ENCODE peak calls at places on chromosomes 6 and 20, in seven cellular contexts. T, Y, D, A, Q, S and W are unnamed samples.

GRCh38 chr20:15310361-15310760 is 972.9 kb upstream of the FLRT3 start:
- DNase-seq in T (no peak), Y (no peak), D (no peak), A (no peak), Q (no peak), S (no peak), W (no peak)

GRCh38 chr6:25489399-25489798 is 162.6 kb upstream of the SCGN start:
- DNase-seq in T (no peak), Y (no peak), D (no peak), A (no peak), Q (no peak), S (no peak), W (no peak)

GRCh38 chr6:13352165-13352564 is 23.8 kb upstream of the TBC1D7 start:
- DNase-seq in T (no peak), Y (no peak), D (no peak), A (no peak), Q (no peak), S (no peak), W (no peak)

GRCh38 chr6:126033696-126034095 is 47.4 kb downstream of the TRMT11 start:
- DNase-seq in T (no peak), Y (no peak), D (no peak), A (peak; percentile 68), Q (peak; percentile 41), S (peak; percentile 41), W (no peak)

GRCh38 chr6:28657756-28658465 is 132.2 kb downstream of the GPX5 start:
- DNase-seq in T (peak; percentile 47), Y (no peak), D (peak; percentile 44), A (peak; percentile 61), Q (peak; percentile 61), S (peak; percentile 61), W (no peak)

GRCh38 chr6:19052219-19052618 is 665.1 kb downstream of the RNF144B start:
- DNase-seq in T (no peak), Y (no peak), D (no peak), A (no peak), Q (no peak), S (no peak), W (no peak)

GRCh38 chr20:34887023-34887422 is 10.6 kb downstream of the ACSS2 start:
- DNase-seq in T (no peak), Y (no peak), D (no peak), A (no peak), Q (no peak), S (no peak), W (no peak)

GRCh38 chr20:47733892-47734291 is 51.4 kb downstream of the SULF2 start:
- DNase-seq in T (no peak), Y (no peak), D (no peak), A (no peak), Q (no peak), S (peak; percentile 49), W (no peak)

GRCh38 chr20:24692429-24693190 is 223.2 kb downstream of the SYNDIG1 start:
- DNase-seq in T (no peak), Y (no peak), D (no peak), A (no peak), Q (peak; percentile 1), S (no peak), W (no peak)

GRCh38 chr6:105482227-105482839 is 79.5 kb upstream of the PREP start:
- DNase-seq in T (no peak), Y (no peak), D (no peak), A (no peak), Q (no peak), S (no peak), W (no peak)

GRCh38 chr6:29137724-29138123 is 29.9 kb downstream of the OR2J3 start:
- DNase-seq in T (no peak), Y (no peak), D (no peak), A (no peak), Q (no peak), S (no peak), W (no peak)

GRCh38 chr20:40805592-40805991 is 116.6 kb upstream of the MAFB start:
- DNase-seq in T (no peak), Y (no peak), D (no peak), A (no peak), Q (no peak), S (no peak), W (no peak)

GRCh38 chr6:119742188-119742803 is 392.7 kb upstream of the MAN1A1 start:
- DNase-seq in T (peak; percentile 53), Y (no peak), D (no peak), A (peak; percentile 54), Q (peak; percentile 35), S (peak; percentile 64), W (peak; percentile 18)

GRCh38 chr6:164246082-164246481 is 831.6 kb downstream of the QKI start:
- DNase-seq in T (no peak), Y (no peak), D (no peak), A (no peak), Q (no peak), S (no peak), W (no peak)

GRCh38 chr6:54291146-54291545 is 17.1 kb upstream of the TINAG start:
- DNase-seq in T (no peak), Y (no peak), D (peak; percentile 50), A (no peak), Q (no peak), S (no peak), W (no peak)

GRCh38 chr6:95249176-95249575 is 328.2 kb upstream of the MANEA start:
- DNase-seq in T (no peak), Y (no peak), D (no peak), A (no peak), Q (no peak), S (no peak), W (no peak)

GRCh38 chr6:5172057-5172683 is 87.0 kb downstream of the PPP1R3G start:
- DNase-seq in T (no peak), Y (no peak), D (no peak), A (no peak), Q (no peak), S (no peak), W (no peak)

GRCh38 chr6:161372422-161372793 is 98.5 kb upstream of the AGPAT4 start:
- DNase-seq in T (no peak), Y (no peak), D (no peak), A (no peak), Q (no peak), S (no peak), W (no peak)

GRCh38 chr6:38775870-38776269 is 60.8 kb downstream of the DNAH8 start:
- DNase-seq in T (no peak), Y (no peak), D (no peak), A (no peak), Q (no peak), S (no peak), W (no peak)

GRCh38 chr20:3420211-3420707 is 12.8 kb upstream of the DNAAF9 start:
- DNase-seq in T (no peak), Y (no peak), D (peak; percentile 78), A (no peak), Q (no peak), S (no peak), W (no peak)

GRCh38 chr6:100023798-100024197 is 29.8 kb upstream of the MCHR2 start:
- DNase-seq in T (no peak), Y (no peak), D (no peak), A (no peak), Q (no peak), S (no peak), W (no peak)

GRCh38 chr6:87115402-87116135 is 20.7 kb upstream of the CGA start:
- DNase-seq in T (no peak), Y (no peak), D (no peak), A (no peak), Q (peak; percentile 35), S (no peak), W (no peak)

GRCh38 chr6:10412948-10413849 is 1.7 kb downstream of the TFAP2A start:
- DNase-seq in T (no peak), Y (no peak), D (no peak), A (no peak), Q (no peak), S (no peak), W (no peak)

GRCh38 chr6:50602191-50602810 is 111.0 kb upstream of the TFAP2D start:
- DNase-seq in T (peak; percentile 2), Y (no peak), D (no peak), A (peak; percentile 41), Q (peak; percentile 14), S (peak; percentile 55), W (peak; percentile 13)

GRCh38 chr20:63224272-63225081 is 8.5 kb upstream of the YTHDF1 start:
- DNase-seq in T (no peak), Y (no peak), D (no peak), A (peak; percentile 56), Q (peak; percentile 78), S (peak; percentile 57), W (no peak)

GRCh38 chr6:84777888-84778287 is 13.5 kb upstream of the TBX18 start:
- DNase-seq in T (no peak), Y (no peak), D (no peak), A (no peak), Q (no peak), S (no peak), W (no peak)

GRCh38 chr6:12602342-12602741 is 114.2 kb upstream of the PHACTR1 start:
- DNase-seq in T (no peak), Y (no peak), D (no peak), A (no peak), Q (no peak), S (no peak), W (no peak)

GRCh38 chr6:121365499-121366183 is 31.4 kb upstream of the TBC1D32 start:
- DNase-seq in T (no peak), Y (no peak), D (no peak), A (no peak), Q (no peak), S (no peak), W (no peak)
- TF ChIP-seq SIN3A in T (no peak), Y (no peak), D (no peak), A (no peak), Q (no peak), S (no peak), W (no peak)

DNA sequence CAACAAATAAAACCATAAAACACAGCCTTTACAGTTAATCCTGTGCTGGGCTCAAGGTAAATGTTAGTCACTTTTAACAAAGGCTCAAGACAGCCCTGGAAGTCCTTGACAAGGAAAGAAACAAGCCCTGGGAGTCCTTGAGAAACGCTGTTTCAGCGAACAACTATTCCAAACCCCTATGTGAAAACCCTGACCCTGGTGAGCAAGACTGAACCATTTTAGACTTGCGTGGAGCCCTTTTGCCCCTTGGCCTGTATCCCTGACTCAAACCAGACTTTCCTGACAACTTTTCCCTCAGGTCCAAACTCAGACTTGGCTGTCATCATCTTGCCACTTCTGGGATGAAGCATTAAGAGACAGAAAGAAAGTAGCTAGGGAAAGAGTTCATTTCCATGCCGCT is 180.4 kb downstream of the AIG1 start:
- DNase-seq in T (no peak), Y (no peak), D (no peak), A (no peak), Q (no peak), S (no peak), W (no peak)
- TF ChIP-seq SIN3A in T (no peak), Y (no peak), D (no peak), A (no peak), Q (no peak), S (no peak), W (no peak)

GRCh38 chr20:1934162-1934561 is 39.0 kb downstream of the SIRPA start:
- DNase-seq in T (no peak), Y (no peak), D (no peak), A (no peak), Q (no peak), S (no peak), W (no peak)
- TF ChIP-seq SIN3A in T (no peak), Y (no peak), D (no peak), A (no peak), Q (no peak), S (no peak), W (no peak)

DNA sequence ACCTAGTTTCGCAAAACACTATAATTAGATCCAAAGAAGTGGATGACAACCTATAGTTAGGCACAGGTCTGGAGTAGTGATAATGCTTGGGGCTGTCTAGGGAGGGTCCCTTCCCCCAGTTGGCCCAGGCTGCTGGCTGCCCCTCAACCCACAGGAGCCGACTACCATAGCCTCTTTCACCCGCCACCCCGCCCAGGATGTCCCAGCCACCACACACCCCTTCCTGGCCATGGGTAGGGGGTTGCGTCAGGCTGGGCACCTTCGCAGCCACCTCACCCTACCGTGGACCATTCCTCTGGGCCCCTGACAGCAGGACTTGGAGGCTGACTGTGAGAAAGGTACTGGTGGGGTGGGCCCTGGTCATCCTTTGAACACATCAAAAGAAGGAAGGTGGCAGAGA is 8.5 kb downstream of the TFEB start:
- DNase-seq in T (no peak), Y (no peak), D (no peak), A (no peak), Q (no peak), S (no peak), W (no peak)
- TF ChIP-seq SIN3A in T (no peak), Y (no peak), D (no peak), A (no peak), Q (no peak), S (no peak), W (no peak)